ENCODE peak calls at places on chromosome 6, in nine cellular contexts. A is Calu3; S is AG04450; Q is astrocyte of the spinal cord; R is glutamatergic neuron; U is prostate gland; T is mesothelial cell of epicardium; X is AG10803; N is CD8-positive, alpha-beta T cell. K is an unnamed sample.

GRCh38 chr6:108441141-108441540 is 119.6 kb upstream of the FOXO3 start:
- DNase-seq in T (no peak), R (no peak), S (no peak), A (no peak), U (no peak), X (peak; percentile 25), Q (no peak), N (no peak), K (no peak)

GRCh38 chr6:45882671-45883070 is 133.0 kb downstream of the CLIC5 start:
- DNase-seq in T (no peak), X (no peak), U (no peak), A (no peak), R (no peak), S (no peak), N (no peak), Q (no peak), K (no peak)

GRCh38 chr6:8082954-8083858 is 19.0 kb upstream of the BLOC1S5 start:
- DNase-seq in R (no peak), Q (peak; percentile 88), S (peak; percentile 59), U (peak; percentile 13), T (no peak), X (peak; percentile 82), N (no peak), A (no peak), K (no peak)

GRCh38 chr6:47245745-47246371 is 63.8 kb downstream of the TNFRSF21 start:
- DNase-seq in U (no peak), X (no peak), A (no peak), Q (no peak), T (no peak), R (no peak), S (no peak), N (no peak), K (no peak)

GRCh38 chr6:125301435-125302391 is at the start of gene HDDC2:
- DNase-seq in T (peak; percentile 74), R (peak; percentile 85), S (no peak), N (peak; percentile 44), Q (peak; percentile 75), A (peak; percentile 58), U (peak; percentile 34), X (peak; percentile 74), K (peak; percentile 85)

GRCh38 chr6:56145616-56146015 is 101.8 kb downstream of the COL21A1 start:
- DNase-seq in N (no peak), S (no peak), U (no peak), X (no peak), A (no peak), R (no peak), T (no peak), Q (peak; percentile 22), K (no peak)

GRCh38 chr6:113776998-113777397 is 80.1 kb upstream of the MARCKS start:
- DNase-seq in Q (no peak), N (no peak), R (no peak), S (no peak), A (no peak), T (no peak), X (no peak), U (no peak), K (no peak)

GRCh38 chr6:21158149-21158548 is 435.4 kb upstream of the SOX4 start:
- DNase-seq in A (no peak), U (no peak), R (no peak), T (no peak), S (no peak), N (no peak), X (no peak), Q (no peak), K (no peak)

GRCh38 chr6:107692351-107692750 is 131.8 kb downstream of the SCML4 start:
- DNase-seq in N (no peak), S (no peak), R (no peak), X (peak; percentile 78), A (no peak), Q (peak; percentile 41), T (no peak), U (no peak), K (no peak)

GRCh38 chr6:17928514-17929430 is 58.7 kb downstream of the KIF13A start:
- DNase-seq in R (no peak), X (peak; percentile 58), N (no peak), A (no peak), S (no peak), T (no peak), U (no peak), Q (no peak), K (no peak)

GRCh38 chr6:151442359-151442758 is 9.6 kb downstream of the RMND1 start:
- DNase-seq in X (no peak), A (no peak), S (no peak), Q (no peak), U (no peak), T (no peak), N (no peak), R (no peak), K (no peak)

GRCh38 chr6:154509421-154510143 is 903 bp downstream of the CNKSR3 start:
- DNase-seq in R (peak; percentile 50), X (peak; percentile 43), S (no peak), N (no peak), T (peak; percentile 52), Q (peak; percentile 29), U (peak; percentile 25), A (peak; percentile 26), K (peak; percentile 54)

GRCh38 chr6:143962644-143962929 is 45.5 kb downstream of the PLAGL1 start:
- DNase-seq in A (no peak), Q (peak; percentile 73), R (no peak), U (no peak), X (peak; percentile 87), S (no peak), N (no peak), T (no peak), K (no peak)

GRCh38 chr6:20366082-20366834 is 35.4 kb upstream of the E2F3 start:
- DNase-seq in X (no peak), T (no peak), R (no peak), N (peak; percentile 49), S (no peak), Q (no peak), A (no peak), U (no peak), K (no peak)

GRCh38 chr6:158939255-158940170 is 60.5 kb downstream of the RSPH3 start:
- DNase-seq in S (no peak), U (no peak), R (no peak), Q (no peak), A (peak; percentile 62), N (no peak), X (no peak), T (no peak), K (no peak)
- TF ChIP-seq CTCF in S (no peak), U (no peak), R (no peak), Q (no peak), A (no peak), N (no peak), X (no peak), T (no peak), K (no peak)

GRCh38 chr6:109508166-109508860 is 25.3 kb upstream of the ZBTB24 start:
- DNase-seq in S (no peak), T (no peak), N (no peak), R (no peak), Q (no peak), X (no peak), A (no peak), U (no peak), K (no peak)
- TF ChIP-seq CTCF in S (no peak), T (no peak), N (no peak), R (no peak), Q (no peak), X (no peak), A (no peak), U (no peak), K (no peak)

GRCh38 chr6:33631971-33632585 is 11.0 kb downstream of the ITPR3 start:
- DNase-seq in U (no peak), X (no peak), A (no peak), S (no peak), Q (no peak), T (no peak), N (no peak), R (no peak), K (no peak)

GRCh38 chr6:33630014-33630413 is 8.9 kb downstream of the ITPR3 start:
- DNase-seq in A (no peak), S (no peak), R (no peak), T (no peak), X (no peak), U (no peak), Q (no peak), N (no peak), K (no peak)

GRCh38 chr6:33627876-33628275 is 6.8 kb downstream of the ITPR3 start:
- DNase-seq in U (no peak), X (no peak), R (no peak), Q (no peak), T (no peak), N (no peak), S (no peak), A (no peak), K (no peak)

GRCh38 chr6:33624856-33625255 is 3.7 kb downstream of the ITPR3 start:
- DNase-seq in X (no peak), T (no peak), S (no peak), Q (no peak), A (no peak), N (no peak), U (no peak), R (no peak), K (no peak)

DNA sequence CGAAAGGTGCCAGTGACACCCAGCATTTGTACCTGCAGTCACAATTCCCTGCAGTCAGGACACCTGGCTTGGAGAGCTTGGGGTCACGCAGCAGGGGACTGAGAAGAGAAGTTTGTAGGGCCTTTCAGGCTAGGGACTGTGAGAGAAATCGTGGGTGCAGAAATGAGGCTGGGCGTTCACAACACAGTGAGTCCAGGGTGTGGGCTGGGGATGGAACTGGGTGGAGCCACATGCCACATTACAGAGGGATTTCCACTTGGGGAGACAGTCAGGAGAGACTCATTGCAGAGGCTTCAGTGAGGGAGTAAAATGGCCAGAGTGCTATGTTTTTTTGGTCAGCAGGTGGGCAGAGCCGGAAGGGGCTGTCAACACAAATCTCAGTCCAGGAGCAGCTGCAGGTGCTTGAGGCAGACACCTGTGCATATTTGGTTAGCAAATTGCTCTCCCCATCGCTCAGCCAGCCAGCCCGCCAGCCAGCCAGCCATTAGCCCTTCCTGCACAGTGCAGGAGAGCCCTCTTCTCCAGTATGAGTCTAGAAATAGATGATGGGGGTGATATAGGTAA is 7.4 kb downstream of the ITPR3 start:
- DNase-seq in Q (no peak), S (no peak), R (no peak), T (no peak), A (no peak), N (no peak), U (no peak), X (no peak), K (no peak)
- TF ChIP-seq CTCF in Q (no peak), S (no peak), R (no peak), T (no peak), A (no peak), N (no peak), U (no peak), X (no peak), K (no peak)

DNA sequence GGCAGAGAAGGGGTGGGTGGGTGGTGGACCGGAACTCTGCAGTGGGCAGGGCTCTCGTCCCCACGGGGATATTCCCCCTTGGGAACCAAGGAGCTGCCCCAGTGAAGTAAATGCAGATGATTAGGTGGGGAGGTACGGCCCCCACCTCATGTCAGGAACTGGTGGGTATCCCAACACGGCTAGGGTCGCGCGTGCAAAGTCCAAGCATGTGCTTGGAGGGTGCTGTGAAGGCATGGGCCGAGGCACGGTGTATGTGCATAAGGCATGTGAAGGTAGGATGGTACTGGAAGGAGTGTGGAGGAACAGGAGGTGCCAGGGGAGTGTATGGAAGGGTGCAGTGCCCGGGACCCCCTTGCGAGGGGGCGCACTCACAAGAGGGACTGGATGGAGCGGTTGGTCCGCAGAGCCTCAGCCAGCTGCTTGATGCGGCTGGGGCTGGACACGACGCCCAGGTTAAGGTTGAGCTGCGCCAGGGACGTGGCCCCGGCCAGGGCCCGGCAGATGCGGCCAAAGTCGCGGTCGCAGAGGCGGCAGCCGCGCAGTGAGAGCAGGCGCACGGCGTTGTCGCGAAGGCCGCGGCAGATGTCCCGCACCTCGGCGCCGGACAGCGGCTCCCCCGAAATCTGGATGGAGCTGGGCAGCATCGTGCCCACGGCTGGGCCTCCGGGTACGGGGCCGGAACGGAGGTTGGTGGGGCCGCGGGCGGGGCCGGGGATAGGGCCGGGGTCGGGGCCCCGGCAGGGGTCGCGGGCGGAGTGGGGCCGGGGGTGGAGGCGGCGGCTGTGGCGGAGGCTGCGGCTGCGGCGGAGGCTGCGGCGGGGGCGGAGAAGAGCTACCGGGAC is 783 bp downstream of the LRRC73 start:
- DNase-seq in A (peak; percentile 24), Q (no peak), X (no peak), R (peak; percentile 61), U (no peak), S (no peak), N (no peak), T (no peak), K (peak; percentile 54)
- TF ChIP-seq CTCF in A (no peak), Q (no peak), X (no peak), R (no peak), U (no peak), S (no peak), N (no peak), T (no peak), K (no peak)